ENCODE peak calls at places on chromosomes 7 and 10, in eight cellular contexts. Y, Q, I, D, S, K, C and P are unnamed samples. For H3K27me3 and H3K9me3, the result is how much of the 10 kb centered on the place peaks cover.

GRCh38 chr10:111999205-111999914 is 184.2 kb downstream of the GPAM start:
- DNase-seq in Y (peak), Q (no peak), I (no peak), D (no peak), S (no peak), K (no peak), C (no peak), P (no peak)

GRCh38 chr7:112201421-112201820 is 4.8 kb downstream of the DOCK4 start:
- DNase-seq in Y (no peak), Q (no peak), I (no peak), D (no peak), S (no peak), K (peak), C (no peak), P (no peak)

GRCh38 chr10:73053275-73053674 is 43.4 kb downstream of the P4HA1 start:
- DNase-seq in Y (no peak), Q (no peak), I (peak), D (no peak), S (no peak), K (no peak), C (no peak), P (no peak)

GRCh38 chr7:155260498-155260872 is 37.2 kb upstream of the INSIG1 start:
- DNase-seq in Y (no peak), Q (no peak), I (no peak), D (no peak), S (no peak), K (no peak), C (no peak), P (no peak)

GRCh38 chr7:129947701-129948100 is 5.1 kb downstream of the UBE2H start:
- DNase-seq in Y (no peak), Q (no peak), I (no peak), D (no peak), S (no peak), K (no peak), C (no peak), P (no peak)

GRCh38 chr10:28533571-28534304 is 820 bp downstream of the WAC start:
- DNase-seq in Y (peak), Q (peak), I (peak), D (peak), S (peak), K (peak), C (peak), P (peak)

GRCh38 chr10:112146799-112147198 is 36.8 kb downstream of the GPAM start:
- DNase-seq in Y (no peak), Q (no peak), I (no peak), D (no peak), S (no peak), K (no peak), C (no peak), P (no peak)

GRCh38 chr7:105037319-105037718 is 23.3 kb downstream of the KMT2E start:
- DNase-seq in Y (no peak), Q (no peak), I (no peak), D (no peak), S (no peak), K (no peak), C (no peak), P (no peak)

GRCh38 chr10:71448146-71448545 is 51.4 kb downstream of the CDH23 start:
- DNase-seq in Y (no peak), Q (no peak), I (no peak), D (no peak), S (no peak), K (no peak), C (no peak), P (no peak)

GRCh38 chr10:29314726-29315125 is 25.9 kb downstream of the LYZL1 start:
- DNase-seq in Y (no peak), Q (no peak), I (no peak), D (no peak), S (no peak), K (no peak), C (no peak), P (peak)

GRCh38 chr10:68208424-68209042 is 23.4 kb downstream of the ATOH7 start:
- DNase-seq in Y (peak), Q (peak), I (peak), D (peak), S (no peak), K (peak), C (peak), P (peak)

GRCh38 chr7:105910172-105910571 is 33.8 kb upstream of the ATXN7L1 start:
- DNase-seq in Y (no peak), Q (no peak), I (no peak), D (no peak), S (no peak), K (no peak), C (no peak), P (no peak)

GRCh38 chr7:105205592-105206211 is 183.0 kb downstream of the SRPK2 start:
- DNase-seq in Y (no peak), Q (no peak), I (no peak), D (no peak), S (no peak), K (no peak), C (no peak), P (no peak)

GRCh38 chr7:80307251-80307856 is 172.7 kb downstream of the GNAI1 start:
- DNase-seq in Y (no peak), Q (no peak), I (peak), D (no peak), S (no peak), K (peak), C (no peak), P (no peak)

GRCh38 chr10:86753056-86753455 is 3.4 kb upstream of the BMPR1A start:
- DNase-seq in Y (no peak), Q (no peak), I (no peak), D (no peak), S (no peak), K (no peak), C (no peak), P (no peak)

GRCh38 chr10:20257422-20257821 is 441.2 kb downstream of the PLXDC2 start:
- DNase-seq in Y (no peak), Q (no peak), I (no peak), D (no peak), S (no peak), K (peak), C (no peak), P (no peak)

GRCh38 chr7:16721541-16721940 is 32.0 kb upstream of the TSPAN13 start:
- DNase-seq in Y (no peak), Q (no peak), I (no peak), D (no peak), S (no peak), K (no peak), C (no peak), P (no peak)

GRCh38 chr10:22652988-22653431 is 61.4 kb downstream of the PIP4K2A start:
- DNase-seq in Y (no peak), Q (no peak), I (no peak), D (no peak), S (no peak), K (no peak), C (no peak), P (no peak)

GRCh38 chr10:132058111-132058745 is 7.5 kb upstream of the JAKMIP3 start:
- DNase-seq in Y (no peak), Q (no peak), I (no peak), D (no peak), S (no peak), K (no peak), C (no peak), P (no peak)

GRCh38 chr7:106309352-106309751 is 24.6 kb upstream of the NAMPT start:
- DNase-seq in Y (no peak), Q (no peak), I (no peak), D (no peak), S (no peak), K (peak), C (no peak), P (no peak)

GRCh38 chr10:43226851-43227845 is 39.7 kb downstream of the RASGEF1A start:
- DNase-seq in Y (no peak), Q (peak), I (no peak), D (no peak), S (no peak), K (no peak), C (peak), P (peak)

GRCh38 chr7:90579181-90579688 is 16.9 kb upstream of the CDK14 start:
- DNase-seq in Y (no peak), Q (no peak), I (no peak), D (peak), S (no peak), K (peak), C (no peak), P (no peak)

GRCh38 chr7:3981281-3981680 is 680.2 kb downstream of the SDK1 start:
- DNase-seq in Y (no peak), Q (no peak), I (no peak), D (no peak), S (no peak), K (no peak), C (no peak), P (no peak)

GRCh38 chr7:34096135-34096775 is 190.9 kb downstream of the BMPER start:
- DNase-seq in Y (no peak), Q (peak), I (no peak), D (peak), S (peak), K (peak), C (peak), P (peak)

GRCh38 chr7:98240961-98241673 is 10.9 kb downstream of the TECPR1 start:
- DNase-seq in Y (peak), Q (peak), I (peak), D (peak), S (peak), K (no peak), C (no peak), P (peak)

GRCh38 chr10:125795111-125795510 is 19.5 kb upstream of the MMP21 start:
- DNase-seq in Y (no peak), Q (no peak), I (no peak), D (no peak), S (no peak), K (no peak), C (no peak), P (no peak)

GRCh38 chr10:132421377-132422168 is 24.6 kb downstream of the PWWP2B start:
- DNase-seq in Y (no peak), Q (peak), I (peak), D (peak), S (peak), K (no peak), C (peak), P (peak)

GRCh38 chr7:39415091-39415820 is 150.9 kb upstream of the YAE1 start:
- DNase-seq in Y (no peak), Q (no peak), I (no peak), D (no peak), S (no peak), K (no peak), C (no peak), P (no peak)

GRCh38 chr7:39414669-39415035 is 151.6 kb upstream of the YAE1 start:
- DNase-seq in Y (no peak), Q (no peak), I (no peak), D (no peak), S (no peak), K (no peak), C (no peak), P (no peak)

GRCh38 chr7:39416866-39417265 is 149.3 kb upstream of the YAE1 start:
- DNase-seq in Y (no peak), Q (no peak), I (no peak), D (no peak), S (no peak), K (no peak), C (no peak), P (no peak)

GRCh38 chr7:39410582-39410981 is 155.6 kb upstream of the YAE1 start:
- DNase-seq in Y (no peak), Q (no peak), I (no peak), D (no peak), S (no peak), K (peak), C (no peak), P (no peak)

DNA sequence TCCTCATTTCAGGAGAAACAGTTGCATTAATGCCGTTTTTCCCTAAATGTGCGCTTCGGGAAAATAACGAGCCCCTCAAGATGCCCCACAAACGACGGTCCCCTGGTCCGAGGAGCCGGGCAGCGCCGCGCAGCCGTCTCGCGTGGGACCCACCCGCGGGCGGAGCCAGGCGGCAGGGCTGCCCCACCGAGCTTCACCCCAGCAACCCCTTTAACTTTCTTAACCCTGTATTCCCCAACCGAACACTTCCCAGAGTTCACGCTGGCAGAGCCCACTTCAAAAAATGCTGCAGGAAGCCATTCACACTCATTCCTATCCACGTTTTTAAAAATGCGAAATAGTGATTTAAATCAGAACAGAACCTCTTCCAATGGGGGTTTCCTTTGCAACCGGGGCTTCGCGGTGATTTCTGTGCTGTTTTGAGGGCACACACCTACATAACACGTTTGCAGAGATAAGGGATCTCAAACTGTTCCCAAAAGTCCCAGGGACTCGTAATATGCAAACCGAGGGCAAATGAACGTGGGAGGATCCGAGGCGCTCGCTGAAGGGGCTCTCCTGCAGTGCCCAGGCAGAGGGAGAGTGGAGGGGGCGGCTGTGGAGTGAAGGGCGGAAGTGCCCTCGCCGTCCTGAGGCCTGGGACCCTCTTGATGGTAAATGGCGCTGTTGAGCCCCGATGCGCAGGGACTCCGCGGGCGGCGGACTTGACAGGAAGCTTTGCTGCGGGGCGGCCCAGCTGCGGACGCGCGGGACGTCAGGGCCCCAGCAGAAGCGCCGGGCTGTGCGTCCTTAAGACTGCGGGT is 152.1 kb upstream of the YAE1 start:
- DNase-seq in Y (peak), Q (peak), I (peak), D (peak), S (peak), K (peak), C (peak), P (peak)
- H3K27me3 ChIP-seq in Y (under half), Q (under half), I (half or more), D (under half), S (under half), K (under half), C (under half), P (under half)

GRCh38 chr10:129495697-129496096 is 28.7 kb downstream of the MGMT start:
- DNase-seq in Y (peak), Q (no peak), I (peak), D (no peak), S (no peak), K (no peak), C (no peak), P (no peak)
- H3K9me3 ChIP-seq in Y (under half), Q (under half), I (under half), D (under half), S (under half), K (under half), C (under half), P (under half)

GRCh38 chr10:26780106-26780792 is 80.5 kb downstream of the ABI1 start:
- DNase-seq in Y (no peak), Q (no peak), I (no peak), D (no peak), S (no peak), K (no peak), C (no peak), P (no peak)
- H3K4me3 ChIP-seq in Y (no peak), Q (no peak), I (no peak), D (no peak), S (no peak), K (no peak), C (no peak), P (no peak)

GRCh38 chr7:291302-292092 is 1.5 kb downstream of the FOXL3 start:
- DNase-seq in Y (no peak), Q (no peak), I (no peak), D (no peak), S (no peak), K (no peak), C (no peak), P (peak)
- H3K27me3 ChIP-seq in Y (under half), Q (half or more), I (half or more), D (under half), S (under half), K (under half), C (under half), P (under half)